ENCODE peak calls at places on chromosomes 16 and 17, in five cellular contexts. F is right atrium auricular region, V is psoas muscle, L is aorta, K is iPS DF 6.9. D is an unnamed sample. For H3K4me1, the result is how much of the 10 kb centered on the place peaks cover.

GRCh38 chr16:70717817-70718216 is 32.0 kb upstream of the MTSS2 start:
- DNase-seq in F (no peak), K (no peak), V (no peak), L (no peak), D (no peak)

GRCh38 chr17:44218344-44219125 is 940 bp downstream of the UBTF start:
- DNase-seq in V (peak), F (no peak), K (no peak), L (peak), D (peak)

GRCh38 chr16:84889066-84889465 is 69.3 kb downstream of the CRISPLD2 start:
- DNase-seq in L (no peak), F (no peak), K (no peak), V (peak), D (no peak)

GRCh38 chr17:9676742-9677387 is 31.5 kb downstream of the USP43 start:
- DNase-seq in K (no peak), F (no peak), L (no peak), V (no peak), D (no peak)

GRCh38 chr16:84357191-84357651 is 11.1 kb upstream of the ATP2C2 start:
- DNase-seq in F (no peak), L (no peak), K (no peak), V (no peak), D (no peak)

GRCh38 chr17:71251276-71251675 is 869.5 kb upstream of the SOX9 start:
- DNase-seq in K (no peak), F (no peak), V (no peak), L (no peak), D (no peak)

GRCh38 chr16:65336169-65336568 is 214.3 kb upstream of the CDH11 start:
- DNase-seq in F (no peak), V (no peak), K (no peak), L (no peak), D (no peak)

GRCh38 chr17:44348234-44348987 is 3.3 kb downstream of the GRN start:
- DNase-seq in V (no peak), K (no peak), F (peak), L (peak), D (no peak)

GRCh38 chr16:55297910-55298175 is 26.2 kb upstream of the IRX6 start:
- DNase-seq in F (no peak), L (no peak), K (no peak), V (no peak), D (no peak)

GRCh38 chr17:3695723-3696411 is at the start of gene P2RX5:
- DNase-seq in K (no peak), V (peak), F (no peak), L (no peak), D (no peak)

GRCh38 chr17:44095647-44096496 is 25.3 kb downstream of the G6PC3 start:
- DNase-seq in F (peak), L (peak), K (peak), V (peak), D (peak)

GRCh38 chr16:58032710-58033293 is 7.2 kb downstream of the MMP15 start:
- DNase-seq in F (no peak), L (no peak), K (no peak), V (no peak), D (peak)

GRCh38 chr17:77827039-77827438 is 131.5 kb upstream of the TNRC6C start:
- DNase-seq in V (peak), F (no peak), K (no peak), L (no peak), D (no peak)
- H3K4me1 ChIP-seq in V (under half), F (half or more), K (under half), L (under half), D (under half)

GRCh38 chr16:22330326-22330725 is 33.1 kb downstream of the POLR3E start:
- DNase-seq in V (no peak), L (no peak), K (no peak), F (no peak), D (no peak)
- H3K4me3 ChIP-seq in V (no peak), L (no peak), K (no peak), F (no peak), D (no peak)

GRCh38 chr17:50195196-50195865 is 6.1 kb downstream of the COL1A1 start:
- DNase-seq in F (no peak), V (peak), L (peak), K (no peak), D (no peak)
- H3K4me1 ChIP-seq in F (under half), V (under half), L (under half), K (under half), D (under half)

GRCh38 chr17:38602862-38603785 is 2.6 kb downstream of the SRCIN1 start:
- DNase-seq in K (no peak), L (no peak), F (no peak), V (peak), D (no peak)

GRCh38 chr17:38605230-38605851 is 411 bp downstream of the SRCIN1 start:
- DNase-seq in K (no peak), L (no peak), F (no peak), V (no peak), D (no peak)

GRCh38 chr17:38602453-38602852 is 3.3 kb downstream of the SRCIN1 start:
- DNase-seq in K (no peak), F (no peak), V (no peak), L (no peak), D (peak)

GRCh38 chr17:38604479-38605229 is 1.1 kb downstream of the SRCIN1 start:
- DNase-seq in L (no peak), K (no peak), F (no peak), V (peak), D (no peak)

DNA sequence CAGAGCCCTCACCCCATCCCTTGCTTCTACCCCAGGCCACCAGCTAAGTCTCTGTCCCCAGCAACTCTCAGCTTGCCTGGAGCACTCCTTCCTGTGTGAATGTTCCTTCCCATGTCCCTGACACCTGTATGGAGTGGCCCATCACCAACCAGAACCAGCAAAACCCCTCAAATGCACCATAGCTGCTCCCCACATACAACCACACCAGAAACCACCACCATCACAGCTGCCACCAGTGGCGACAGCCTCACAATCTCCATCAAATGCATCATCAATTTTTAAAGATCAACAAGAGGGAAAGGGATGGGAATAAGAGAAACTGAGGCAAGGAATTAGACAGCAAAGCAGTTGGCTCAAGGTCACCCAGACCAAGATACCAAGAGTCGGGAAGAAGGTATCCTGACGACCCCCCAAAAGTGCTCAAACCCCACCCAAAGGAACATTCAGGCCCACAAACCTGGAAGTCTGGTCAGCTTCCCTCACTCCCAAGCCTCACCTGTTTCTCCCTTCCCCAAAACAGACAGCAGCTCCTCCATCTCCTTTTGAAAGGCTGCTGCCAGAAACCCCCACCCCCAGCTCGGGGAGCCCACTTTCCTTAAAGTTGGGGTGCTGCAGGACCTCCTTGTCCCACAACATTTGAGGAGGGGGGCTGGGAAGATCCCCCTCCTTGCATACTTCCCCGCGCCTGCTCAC is 1.8 kb downstream of the SRCIN1 start:
- DNase-seq in V (no peak), L (no peak), K (no peak), F (no peak), D (no peak)
- H3K4me3 ChIP-seq in V (no peak), L (no peak), K (no peak), F (no peak), D (no peak)

DNA sequence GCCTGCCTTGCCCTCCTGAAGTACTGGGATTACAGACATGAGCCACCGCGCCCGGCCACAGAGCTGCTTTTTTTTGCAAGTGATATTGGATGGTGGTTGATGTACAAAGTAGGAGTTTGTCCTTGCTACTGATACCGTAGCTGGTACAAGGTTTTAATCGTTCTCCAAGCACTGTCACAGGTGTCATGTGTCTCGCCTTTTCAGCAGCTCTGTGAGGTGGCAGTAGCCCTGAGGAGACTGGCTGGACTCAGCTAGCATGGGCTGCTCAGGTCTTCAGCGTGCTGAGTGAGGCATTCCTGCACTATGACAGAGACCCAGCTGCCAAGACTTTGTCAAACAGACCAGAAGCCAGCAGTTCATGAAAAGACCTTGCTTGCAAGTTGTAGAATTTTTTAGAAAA is 7.2 kb downstream of the WWOX start:
- DNase-seq in V (no peak), L (no peak), F (no peak), K (no peak), D (no peak)
- H3K4me1 ChIP-seq in V (under half), L (under half), F (under half), K (under half), D (under half)

GRCh38 chr17:31252741-31253140 is 44.3 kb downstream of the OMG start:
- DNase-seq in V (no peak), L (no peak), K (no peak), F (no peak), D (no peak)

GRCh38 chr17:31251075-31251474 is 46.0 kb downstream of the OMG start:
- DNase-seq in L (no peak), K (no peak), V (no peak), F (no peak), D (no peak)

GRCh38 chr17:31256936-31257335 is 40.1 kb downstream of the OMG start:
- DNase-seq in L (no peak), V (no peak), F (no peak), K (no peak), D (no peak)

GRCh38 chr17:31251618-31252328 is 45.3 kb downstream of the OMG start:
- DNase-seq in L (no peak), F (no peak), K (no peak), V (no peak), D (no peak)

DNA sequence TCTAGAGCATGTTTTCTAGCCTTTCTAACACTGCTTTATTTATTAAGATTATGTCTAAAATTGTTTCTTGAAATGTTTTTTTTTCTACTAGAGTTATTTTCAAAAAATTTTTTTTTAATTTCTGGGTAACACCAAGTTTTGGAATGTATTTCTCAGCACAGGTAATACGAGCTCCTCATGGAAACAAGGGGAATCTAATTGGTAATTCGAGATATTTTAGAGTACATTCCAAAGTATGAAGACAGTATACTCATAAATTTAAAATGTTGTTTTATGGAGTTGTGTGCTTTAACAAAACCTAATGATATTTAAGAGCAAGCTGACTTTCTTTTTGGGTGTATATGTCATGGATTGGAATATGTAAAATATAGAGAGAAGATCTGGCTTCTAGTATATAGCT is 42.4 kb downstream of the OMG start:
- DNase-seq in L (no peak), V (no peak), F (no peak), K (no peak), D (no peak)
- H3K4me3 ChIP-seq in L (no peak), V (no peak), F (no peak), K (no peak), D (no peak)

GRCh38 chr17:59837362-59838195 is 55.2 kb downstream of the TUBD1 start:
- DNase-seq in L (no peak), V (no peak), K (peak), F (peak), D (peak)
- H3K4me1 ChIP-seq in L (under half), V (under half), K (under half), F (under half), D (under half)

GRCh38 chr17:80023261-80024205 is 12.1 kb downstream of the TBC1D16 start:
- DNase-seq in F (no peak), V (no peak), K (no peak), L (no peak), D (no peak)
- H3K4me3 ChIP-seq in F (no peak), V (peak), K (no peak), L (no peak), D (peak)

GRCh38 chr17:81393684-81394376 is 1.4 kb upstream of the BAHCC1 start:
- DNase-seq in V (peak), K (peak), F (peak), L (peak), D (peak)

GRCh38 chr17:81394831-81395599 is at the start of gene BAHCC1:
- DNase-seq in L (peak), K (peak), V (peak), F (peak), D (peak)

GRCh38 chr17:81395600-81396277 is 482 bp downstream of the BAHCC1 start:
- DNase-seq in F (no peak), K (no peak), L (no peak), V (no peak), D (no peak)

GRCh38 chr17:81392909-81393654 is 2.2 kb upstream of the BAHCC1 start:
- DNase-seq in V (peak), L (no peak), F (no peak), K (no peak), D (no peak)

DNA sequence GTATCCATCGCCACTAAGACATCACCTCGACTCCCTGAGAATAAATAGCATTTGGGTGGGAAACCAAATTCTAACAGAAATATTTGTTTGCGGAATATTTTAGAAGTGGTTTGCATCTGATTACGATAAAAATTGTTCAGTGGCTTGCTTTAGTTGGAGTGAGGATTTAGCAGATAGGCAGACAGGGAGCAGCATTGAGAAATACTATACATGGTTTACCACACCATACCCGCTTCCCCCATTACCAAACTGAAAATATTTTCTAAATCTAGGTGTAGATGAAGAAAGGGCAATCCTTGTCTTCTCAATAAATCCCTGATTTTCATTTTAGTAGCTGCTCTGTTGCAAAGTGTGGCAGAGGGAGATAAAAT is 895 bp upstream of the BAHCC1 start:
- DNase-seq in K (no peak), V (no peak), L (no peak), F (no peak), D (no peak)
- H3K4me1 ChIP-seq in K (under half), V (under half), L (under half), F (half or more), D (half or more)

DNA sequence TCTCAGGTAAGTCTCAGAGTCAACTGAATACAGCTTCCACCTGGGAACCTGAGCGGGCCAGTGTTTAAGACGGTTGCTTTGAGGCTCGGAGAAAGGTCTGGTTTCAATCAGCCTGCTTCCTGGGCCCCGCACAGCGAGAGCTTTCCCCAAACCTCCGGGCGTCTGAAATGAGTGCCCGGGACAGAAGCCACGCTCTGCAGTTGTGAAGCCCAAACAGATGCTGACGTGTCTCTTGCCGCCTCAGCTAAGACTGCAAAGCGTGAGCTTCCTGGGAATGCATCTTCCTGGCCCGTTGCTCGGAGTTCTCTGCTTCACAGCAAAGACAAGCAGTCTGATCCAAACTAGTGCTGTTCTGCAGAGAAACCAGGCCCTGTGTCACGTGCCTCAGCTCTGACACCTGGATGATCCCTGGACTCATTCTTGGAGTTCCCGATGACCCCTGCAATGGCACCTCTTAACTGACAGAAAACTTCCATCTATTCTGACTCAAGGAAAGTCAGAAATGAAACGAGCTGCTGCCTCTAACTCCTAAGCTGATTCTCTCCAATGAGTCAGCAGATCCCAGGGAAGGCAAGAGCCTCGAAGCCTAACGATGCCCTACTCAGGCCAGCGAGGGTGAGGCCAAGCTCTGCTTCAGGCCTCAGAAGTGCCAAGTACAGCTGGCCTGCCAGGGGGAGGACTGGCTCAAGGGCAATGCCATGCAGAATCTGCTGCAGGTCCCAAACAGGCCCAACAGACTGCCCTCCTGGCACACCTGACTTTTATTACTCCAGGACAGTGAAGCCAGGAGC is 36.5 kb downstream of the PLXDC1 start:
- DNase-seq in F (no peak), K (no peak), V (no peak), L (no peak), D (no peak)
- H3K4me3 ChIP-seq in F (no peak), K (no peak), V (no peak), L (no peak), D (no peak)